ENCODE peak calls at places on chromosome 6, in nine cellular contexts. G is PC-3, E is left ventricle myocardium inferior, N is brain microvascular endothelial cell, U is fibroblast of the aortic adventitia, H is A549, J is astrocyte of the cerebellum, K is ovary, W is body of pancreas. M is an unnamed sample.

GRCh38 chr6:19322691-19323470 is 514.3 kb upstream of the ID4 start:
- DNase-seq in G (peak; percentile 48), E (no peak), N (peak; percentile 31), U (peak; percentile 88), H (no peak), J (peak; percentile 96), K (no peak), W (no peak), M (peak; percentile 83)

GRCh38 chr6:14865609-14866100 is 380.2 kb upstream of the JARID2 start:
- DNase-seq in G (no peak), E (no peak), N (no peak), U (peak; percentile 12), H (no peak), J (no peak), K (no peak), W (no peak), M (peak; percentile 6)

GRCh38 chr6:135182120-135182992 is 1.2 kb downstream of the MYB start:
- DNase-seq in G (peak; percentile 12), E (no peak), N (no peak), U (peak; percentile 13), H (peak; percentile 4), J (no peak), K (no peak), W (no peak), M (no peak)

GRCh38 chr6:158496700-158497099 is 63.2 kb upstream of the TMEM181 start:
- DNase-seq in G (no peak), E (no peak), N (no peak), U (no peak), H (no peak), J (no peak), K (no peak), W (no peak), M (no peak)

GRCh38 chr6:103910018-103910417 is 949.7 kb downstream of the HACE1 start:
- DNase-seq in G (no peak), E (no peak), N (no peak), U (no peak), H (no peak), J (no peak), K (no peak), W (no peak), M (no peak)

GRCh38 chr6:142695016-142695415 is 250.0 kb downstream of the HIVEP2 start:
- DNase-seq in G (no peak), E (no peak), N (no peak), U (peak; percentile 82), H (no peak), J (peak; percentile 24), K (peak; percentile 52), W (no peak), M (no peak)

GRCh38 chr6:167795321-167795811 is 31.3 kb upstream of the AFDN start:
- DNase-seq in G (no peak), E (no peak), N (no peak), U (no peak), H (no peak), J (no peak), K (no peak), W (no peak), M (no peak)

GRCh38 chr6:148064406-148065134 is 278.1 kb upstream of the SASH1 start:
- DNase-seq in G (peak; percentile 11), E (no peak), N (peak; percentile 41), U (peak; percentile 35), H (no peak), J (no peak), K (no peak), W (no peak), M (peak; percentile 21)

GRCh38 chr6:147841749-147842148 is 333.3 kb downstream of the SAMD5 start:
- DNase-seq in G (no peak), E (no peak), N (no peak), U (no peak), H (no peak), J (no peak), K (no peak), W (no peak), M (no peak)

GRCh38 chr6:45654673-45655072 is 276.9 kb upstream of the SUPT3H start:
- DNase-seq in G (no peak), E (no peak), N (no peak), U (peak; percentile 53), H (no peak), J (no peak), K (no peak), W (no peak), M (peak; percentile 25)

GRCh38 chr6:6557504-6557839 is 31.0 kb upstream of the LY86 start:
- DNase-seq in G (no peak), E (no peak), N (no peak), U (no peak), H (no peak), J (no peak), K (no peak), W (no peak), M (no peak)

GRCh38 chr6:157761331-157761921 is 61.6 kb upstream of the SNX9 start:
- DNase-seq in G (peak; percentile 62), E (no peak), N (peak; percentile 68), U (no peak), H (no peak), J (peak; percentile 59), K (no peak), W (no peak), M (peak; percentile 74)

GRCh38 chr6:7137335-7138106 is 29.8 kb downstream of the RREB1 start:
- DNase-seq in G (no peak), E (peak; percentile 59), N (peak; percentile 68), U (peak; percentile 54), H (peak; percentile 40), J (no peak), K (peak; percentile 63), W (no peak), M (peak; percentile 70)

GRCh38 chr6:80091506-80091905 is 15.0 kb upstream of the BCKDHB start:
- DNase-seq in G (no peak), E (no peak), N (no peak), U (no peak), H (no peak), J (no peak), K (no peak), W (no peak), M (no peak)

DNA sequence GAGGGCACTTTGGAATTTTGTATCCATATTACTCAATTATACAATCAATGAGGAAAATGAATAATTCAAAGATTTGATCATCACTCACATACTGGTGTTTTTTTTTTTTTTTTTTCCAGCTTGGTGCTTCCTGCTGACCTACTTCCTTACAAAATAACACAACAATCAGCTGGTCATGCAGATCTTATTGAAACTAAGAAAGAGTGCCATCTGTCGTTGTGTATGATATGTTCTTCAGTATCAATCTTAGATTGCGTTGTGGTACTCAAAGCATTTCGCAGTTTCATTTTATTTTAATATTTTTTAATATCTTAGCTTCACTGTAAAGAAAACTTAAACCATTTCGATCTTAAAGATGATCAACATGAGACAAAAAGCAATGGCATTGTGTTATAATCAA is 155.6 kb downstream of the OGFRL1 start:
- DNase-seq in G (peak; percentile 40), E (no peak), N (no peak), U (peak; percentile 3), H (peak; percentile 58), J (no peak), K (no peak), W (no peak), M (no peak)
- TF ChIP-seq CTCF in G (peak; percentile 49), E (peak; percentile 48), N (peak; percentile 7), U (no peak), H (peak; percentile 43), J (no peak), K (no peak), W (peak; percentile 30), M (no peak)

GRCh38 chr6:101711518-101711917 is 318.0 kb downstream of the GRIK2 start:
- DNase-seq in G (no peak), E (no peak), N (no peak), U (no peak), H (no peak), J (no peak), K (no peak), W (no peak), M (no peak)

GRCh38 chr6:101722481-101722880 is 329.0 kb downstream of the GRIK2 start:
- DNase-seq in G (no peak), E (no peak), N (no peak), U (peak; percentile 59), H (no peak), J (no peak), K (no peak), W (no peak), M (peak; percentile 37)

GRCh38 chr6:101716387-101716786 is 322.9 kb downstream of the GRIK2 start:
- DNase-seq in G (no peak), E (no peak), N (no peak), U (no peak), H (no peak), J (no peak), K (no peak), W (no peak), M (no peak)

GRCh38 chr6:101716810-101717209 is 323.3 kb downstream of the GRIK2 start:
- DNase-seq in G (no peak), E (no peak), N (no peak), U (no peak), H (no peak), J (no peak), K (no peak), W (no peak), M (no peak)
- H3K4me3 ChIP-seq in G (no peak overlapping the region), E (no peak overlapping the region), N (no peak overlapping the region), U (no peak overlapping the region), H (no peak overlapping the region), J (no peak overlapping the region), K (no peak overlapping the region), W (no peak overlapping the region), M (no peak overlapping the region)

DNA sequence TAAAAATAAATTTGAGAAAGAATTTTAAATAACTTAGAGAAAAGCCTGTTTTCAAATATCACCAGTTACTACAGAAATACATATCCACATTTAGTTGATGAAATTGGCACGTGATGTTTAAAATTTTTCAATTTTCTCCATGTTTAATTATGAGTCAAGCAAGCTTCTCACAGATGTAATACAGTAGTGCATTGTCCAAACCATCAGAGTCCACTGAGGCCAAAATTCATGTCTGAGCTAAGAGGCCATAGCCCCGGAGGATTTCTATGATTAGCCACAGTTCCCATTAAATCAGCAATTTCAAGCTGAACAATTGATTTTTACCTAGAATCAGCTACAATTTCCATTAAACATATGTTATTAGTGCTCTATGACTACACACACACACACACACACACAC is 387.0 kb downstream of the LAMA2 start:
- DNase-seq in G (no peak), E (no peak), N (no peak), U (no peak), H (no peak), J (no peak), K (no peak), W (no peak), M (no peak)
- TF ChIP-seq CTCF in G (no peak), E (no peak), N (no peak), U (no peak), H (no peak), J (no peak), K (no peak), W (no peak), M (no peak)

DNA sequence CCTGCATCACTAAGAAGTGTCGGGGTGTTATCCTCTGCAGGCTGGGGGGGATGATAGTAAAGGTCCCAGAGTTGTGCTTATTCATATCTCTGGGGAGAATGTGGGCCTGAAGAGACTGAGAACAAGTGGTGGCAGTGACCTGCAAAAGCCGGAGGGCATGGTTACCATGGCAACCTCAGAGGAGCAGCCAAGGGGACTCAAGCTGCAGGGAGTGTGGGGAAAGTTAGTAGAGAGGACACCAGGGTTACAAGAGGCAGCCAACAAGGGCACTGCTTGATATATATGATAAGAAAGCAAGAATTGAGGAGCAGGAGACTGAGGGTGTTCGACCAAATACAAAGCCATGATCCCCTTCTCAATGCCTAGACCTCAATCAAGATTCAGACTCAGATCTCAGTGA is 46.1 kb downstream of the HLA-F start:
- DNase-seq in G (no peak), E (no peak), N (no peak), U (no peak), H (no peak), J (no peak), K (no peak), W (no peak), M (no peak)
- H3K4me3 ChIP-seq in G (no peak overlapping the region), E (no peak overlapping the region), N (no peak overlapping the region), U (no peak overlapping the region), H (no peak overlapping the region), J (no peak overlapping the region), K (no peak overlapping the region), W (no peak overlapping the region), M (no peak overlapping the region)